ENCODE peak calls at places on chromosomes 4 and X, in eight cellular contexts. B, V, T, Y, A, F, X and N are unnamed samples.

GRCh38 chr4:3387943-3388348 is 53.8 kb upstream of the HGFAC start:
- DNase-seq in B (peak; percentile 93), V (peak; percentile 41), T (peak; percentile 71), Y (no peak), A (peak; percentile 88), F (peak; percentile 74), X (peak; percentile 88), N (peak; percentile 89)

GRCh38 chr4:61520688-61521160 is 320.6 kb downstream of the ADGRL3 start:
- DNase-seq in B (no peak), V (no peak), T (peak; percentile 65), Y (no peak), A (no peak), F (no peak), X (no peak), N (no peak)

GRCh38 chr4:156790866-156791265 is 180.7 kb downstream of the PDGFC start:
- DNase-seq in B (no peak), V (no peak), T (no peak), Y (no peak), A (no peak), F (no peak), X (peak; percentile 22), N (peak; percentile 32)

GRCh38 chr4:75555294-75556164 is at the start of gene ODAPH:
- DNase-seq in B (no peak), V (no peak), T (no peak), Y (no peak), A (no peak), F (peak; percentile 38), X (no peak), N (no peak)

GRCh38 chrX:23598561-23598960 is 68.7 kb upstream of the PRDX4 start:
- DNase-seq in B (no peak), V (no peak), T (no peak), Y (no peak), A (no peak), F (no peak), X (no peak), N (no peak)

GRCh38 chrX:44935640-44936039 is 62.7 kb downstream of the KDM6A start:
- DNase-seq in B (no peak), V (no peak), T (no peak), Y (no peak), A (no peak), F (no peak), X (no peak), N (no peak)

GRCh38 chr4:97770222-97770621 is 373.1 kb downstream of the STPG2 start:
- DNase-seq in B (no peak), V (no peak), T (no peak), Y (no peak), A (no peak), F (no peak), X (no peak), N (no peak)

GRCh38 chr4:169307581-169307980 is 36.8 kb upstream of the SH3RF1 start:
- DNase-seq in B (no peak), V (no peak), T (peak; percentile 44), Y (no peak), A (no peak), F (no peak), X (no peak), N (no peak)

GRCh38 chr4:77240469-77241066 is 83.6 kb downstream of the CCNG2 start:
- DNase-seq in B (no peak), V (peak; percentile 79), T (peak; percentile 75), Y (peak; percentile 72), A (peak; percentile 63), F (peak; percentile 62), X (peak; percentile 33), N (peak; percentile 56)

GRCh38 chrX:18886344-18887161 is 97.4 kb downstream of the PHKA2 start:
- DNase-seq in B (peak; percentile 88), V (peak; percentile 68), T (peak; percentile 68), Y (peak; percentile 81), A (peak; percentile 81), F (peak; percentile 81), X (peak; percentile 95), N (peak; percentile 80)

GRCh38 chr4:128571747-128572146 is 237.8 kb upstream of the JADE1 start:
- DNase-seq in B (peak; percentile 82), V (peak; percentile 70), T (no peak), Y (no peak), A (no peak), F (peak; percentile 17), X (peak; percentile 73), N (no peak)

GRCh38 chrX:15963858-15964257 is 109.2 kb upstream of the AP1S2 start:
- DNase-seq in B (no peak), V (no peak), T (no peak), Y (no peak), A (no peak), F (no peak), X (no peak), N (no peak)

GRCh38 chrX:149283853-149284252 is 221.3 kb downstream of the IDS start:
- DNase-seq in B (no peak), V (no peak), T (no peak), Y (no peak), A (no peak), F (no peak), X (no peak), N (no peak)

GRCh38 chr4:187666634-187667033 is 328.9 kb upstream of the ZFP42 start:
- DNase-seq in B (no peak), V (no peak), T (no peak), Y (no peak), A (peak; percentile 70), F (no peak), X (no peak), N (no peak)

GRCh38 chrX:49271341-49271740 is 1.7 kb downstream of the PPP1R3F start:
- DNase-seq in B (peak; percentile 37), V (peak; percentile 21), T (no peak), Y (no peak), A (peak; percentile 16), F (no peak), X (no peak), N (no peak)

GRCh38 chrX:49270249-49270921 is 792 bp downstream of the PPP1R3F start:
- DNase-seq in B (no peak), V (no peak), T (no peak), Y (no peak), A (peak; percentile 66), F (no peak), X (no peak), N (peak; percentile 18)

GRCh38 chrX:49269768-49270248 is at the start of gene PPP1R3F:
- DNase-seq in B (no peak), V (no peak), T (no peak), Y (no peak), A (no peak), F (no peak), X (no peak), N (no peak)

GRCh38 chrX:49268702-49269009 is 937 bp upstream of the PPP1R3F start:
- DNase-seq in B (no peak), V (no peak), T (no peak), Y (no peak), A (no peak), F (no peak), X (no peak), N (no peak)

GRCh38 chrX:49269010-49269767 is 404 bp upstream of the PPP1R3F start:
- DNase-seq in B (peak; percentile 99), V (peak; percentile 95), T (peak; percentile 96), Y (peak; percentile 93), A (peak; percentile 98), F (peak; percentile 96), X (peak; percentile 99), N (peak; percentile 97)
- TF ChIP-seq POLR2A in B (peak; percentile 45), V (peak; percentile 74), T (no peak), Y (no peak), A (no peak), F (peak; percentile 62), X (peak; percentile 79), N (no peak)

GRCh38 chrX:48102874-48103374 is 27.5 kb upstream of the SPACA5B start:
- DNase-seq in B (no peak), V (no peak), T (no peak), Y (no peak), A (no peak), F (no peak), X (no peak), N (no peak)

GRCh38 chrX:48101443-48101842 is 29.0 kb upstream of the SPACA5B start:
- DNase-seq in B (no peak), V (no peak), T (no peak), Y (no peak), A (no peak), F (no peak), X (no peak), N (no peak)
- H3K27me3 ChIP-seq in B (no peaks in the 10 kb centered on the region), V (no peaks in the 10 kb centered on the region), T (peaks cover 3% of the 10 kb centered on the region), Y (no peaks in the 10 kb centered on the region), A (no peaks in the 10 kb centered on the region), F (no peaks in the 10 kb centered on the region), X (peaks cover 8% of the 10 kb centered on the region), N (no peaks in the 10 kb centered on the region)

GRCh38 chr4:27087306-27088045 is 226.8 kb downstream of the STIM2 start:
- DNase-seq in B (no peak), V (no peak), T (no peak), Y (no peak), A (no peak), F (no peak), X (no peak), N (no peak)
- H3K4me1 ChIP-seq in B (peaks cover 9% of the 10 kb centered on the region), V (peaks cover 10% of the 10 kb centered on the region), T (peaks cover 14% of the 10 kb centered on the region), Y (no peaks in the 10 kb centered on the region), A (peaks cover 15% of the 10 kb centered on the region), F (no peaks in the 10 kb centered on the region), X (no peaks in the 10 kb centered on the region), N (peaks cover 12% of the 10 kb centered on the region)

GRCh38 chr4:86916392-86916791 is 18.4 kb upstream of the AFF1 start:
- DNase-seq in B (no peak), V (no peak), T (no peak), Y (no peak), A (no peak), F (no peak), X (no peak), N (no peak)
- TF ChIP-seq POLR2A in B (no peak), V (no peak), T (no peak), Y (no peak), A (no peak), F (no peak), X (no peak), N (no peak)